ENCODE peak calls at places on chromosomes 12 and 14, in eight cellular contexts. One of them, this sample, is unnamed.

GRCh38 chr14:24261256-24261968 is 1.6 kb downstream of the TGM1 start:
- DNase-seq in natural killer cell: no peak
- DNase-seq in neural progenitor cell: no peak
- DNase-seq in heart right ventricle: no peak
- DNase-seq in coronary artery: no peak
- DNase-seq in astrocyte of the cerebellum: no peak
- DNase-seq in PC-3: no peak
- DNase-seq in GM10248: no peak
- DNase-seq in this sample: no peak

GRCh38 chr14:67449096-67449495 is 37.1 kb upstream of the PLEK2 start:
- DNase-seq in natural killer cell: no peak
- DNase-seq in PC-3: no peak
- DNase-seq in astrocyte of the cerebellum: no peak
- DNase-seq in neural progenitor cell: no peak
- DNase-seq in GM10248: no peak
- DNase-seq in heart right ventricle: no peak
- DNase-seq in coronary artery: no peak
- DNase-seq in this sample: no peak

GRCh38 chr14:23452237-23452636 is 16.8 kb upstream of the MYH7 start:
- DNase-seq in astrocyte of the cerebellum: no peak
- DNase-seq in natural killer cell: no peak
- DNase-seq in neural progenitor cell: no peak
- DNase-seq in GM10248: no peak
- DNase-seq in heart right ventricle: no peak
- DNase-seq in PC-3: no peak
- DNase-seq in coronary artery: no peak
- DNase-seq in this sample: no peak

GRCh38 chr14:60266021-60266937 is 17.3 kb downstream of the PPM1A start:
- DNase-seq in astrocyte of the cerebellum: no peak
- DNase-seq in natural killer cell: no peak
- DNase-seq in coronary artery: no peak
- DNase-seq in neural progenitor cell: peak
- DNase-seq in heart right ventricle: no peak
- DNase-seq in PC-3: peak
- DNase-seq in GM10248: no peak
- DNase-seq in this sample: peak

GRCh38 chr12:94553875-94554274 is 94.2 kb upstream of the CEP83 start:
- DNase-seq in neural progenitor cell: no peak
- DNase-seq in astrocyte of the cerebellum: no peak
- DNase-seq in GM10248: no peak
- DNase-seq in coronary artery: no peak
- DNase-seq in natural killer cell: no peak
- DNase-seq in heart right ventricle: no peak
- DNase-seq in PC-3: no peak
- DNase-seq in this sample: no peak

GRCh38 chr12:87671757-87672156 is 357.4 kb downstream of the C12orf50 start:
- DNase-seq in neural progenitor cell: no peak
- DNase-seq in natural killer cell: no peak
- DNase-seq in PC-3: no peak
- DNase-seq in coronary artery: no peak
- DNase-seq in GM10248: no peak
- DNase-seq in heart right ventricle: no peak
- DNase-seq in astrocyte of the cerebellum: peak
- DNase-seq in this sample: no peak

GRCh38 chr12:41336041-41336552 is 148.0 kb downstream of the PDZRN4 start:
- DNase-seq in natural killer cell: no peak
- DNase-seq in heart right ventricle: no peak
- DNase-seq in PC-3: no peak
- DNase-seq in astrocyte of the cerebellum: no peak
- DNase-seq in neural progenitor cell: no peak
- DNase-seq in GM10248: no peak
- DNase-seq in coronary artery: no peak
- DNase-seq in this sample: no peak

GRCh38 chr12:51906452-51907082 is 737 bp upstream of the ACVRL1 start:
- DNase-seq in natural killer cell: no peak
- DNase-seq in neural progenitor cell: no peak
- DNase-seq in GM10248: no peak
- DNase-seq in astrocyte of the cerebellum: no peak
- DNase-seq in heart right ventricle: no peak
- DNase-seq in coronary artery: peak
- DNase-seq in PC-3: no peak
- DNase-seq in this sample: no peak

GRCh38 chr12:102781117-102781516 is 135.9 kb downstream of the PAH start:
- DNase-seq in natural killer cell: no peak
- DNase-seq in astrocyte of the cerebellum: no peak
- DNase-seq in coronary artery: no peak
- DNase-seq in GM10248: no peak
- DNase-seq in neural progenitor cell: no peak
- DNase-seq in PC-3: no peak
- DNase-seq in heart right ventricle: no peak
- DNase-seq in this sample: no peak

GRCh38 chr12:95413576-95413975 is 60.4 kb upstream of the METAP2 start:
- DNase-seq in astrocyte of the cerebellum: peak
- DNase-seq in heart right ventricle: no peak
- DNase-seq in GM10248: no peak
- DNase-seq in coronary artery: no peak
- DNase-seq in PC-3: no peak
- DNase-seq in neural progenitor cell: no peak
- DNase-seq in natural killer cell: no peak
- DNase-seq in this sample: no peak

GRCh38 chr12:93048646-93049045 is 119.6 kb upstream of the EEA1 start:
- DNase-seq in GM10248: no peak
- DNase-seq in heart right ventricle: no peak
- DNase-seq in coronary artery: no peak
- DNase-seq in natural killer cell: no peak
- DNase-seq in neural progenitor cell: no peak
- DNase-seq in PC-3: no peak
- DNase-seq in astrocyte of the cerebellum: no peak
- DNase-seq in this sample: no peak

GRCh38 chr14:87687338-87687876 is 305.6 kb downstream of the GALC start:
- DNase-seq in neural progenitor cell: no peak
- DNase-seq in GM10248: no peak
- DNase-seq in PC-3: no peak
- DNase-seq in coronary artery: no peak
- DNase-seq in natural killer cell: no peak
- DNase-seq in heart right ventricle: no peak
- DNase-seq in astrocyte of the cerebellum: no peak
- DNase-seq in this sample: no peak

GRCh38 chr12:116708826-116709756 is 28.8 kb downstream of the SPRING1 start:
- DNase-seq in heart right ventricle: no peak
- DNase-seq in neural progenitor cell: peak
- DNase-seq in astrocyte of the cerebellum: no peak
- DNase-seq in PC-3: peak
- DNase-seq in coronary artery: no peak
- DNase-seq in natural killer cell: peak
- DNase-seq in GM10248: peak
- DNase-seq in this sample: peak

GRCh38 chr12:88185988-88186387 is 43.9 kb downstream of the TMTC3 start:
- DNase-seq in neural progenitor cell: no peak
- DNase-seq in natural killer cell: no peak
- DNase-seq in GM10248: peak
- DNase-seq in PC-3: peak
- DNase-seq in astrocyte of the cerebellum: peak
- DNase-seq in heart right ventricle: no peak
- DNase-seq in coronary artery: no peak
- DNase-seq in this sample: no peak

GRCh38 chr14:30521899-30522736 is 36.8 kb upstream of the G2E3 start:
- DNase-seq in natural killer cell: no peak
- DNase-seq in neural progenitor cell: peak
- DNase-seq in astrocyte of the cerebellum: peak
- DNase-seq in heart right ventricle: no peak
- DNase-seq in GM10248: peak
- DNase-seq in coronary artery: no peak
- DNase-seq in PC-3: peak
- DNase-seq in this sample: no peak

GRCh38 chr12:65602579-65603295 is 221.5 kb upstream of the HMGA2 start:
- DNase-seq in astrocyte of the cerebellum: peak
- DNase-seq in natural killer cell: peak
- DNase-seq in heart right ventricle: peak
- DNase-seq in neural progenitor cell: peak
- DNase-seq in coronary artery: peak
- DNase-seq in GM10248: peak
- DNase-seq in PC-3: peak
- DNase-seq in this sample: peak

GRCh38 chr14:60164404-60164716 is 838 bp downstream of the DHRS7 start:
- DNase-seq in PC-3: no peak
- DNase-seq in natural killer cell: no peak
- DNase-seq in GM10248: no peak
- DNase-seq in coronary artery: no peak
- DNase-seq in neural progenitor cell: no peak
- DNase-seq in heart right ventricle: no peak
- DNase-seq in astrocyte of the cerebellum: no peak
- DNase-seq in this sample: no peak

GRCh38 chr14:104554608-104555401 is 24.8 kb upstream of the C14orf180 start:
- DNase-seq in GM10248: no peak
- DNase-seq in PC-3: no peak
- DNase-seq in natural killer cell: no peak
- DNase-seq in neural progenitor cell: no peak
- DNase-seq in astrocyte of the cerebellum: no peak
- DNase-seq in coronary artery: no peak
- DNase-seq in heart right ventricle: peak
- DNase-seq in this sample: no peak

GRCh38 chr12:88188180-88188579 is 46.1 kb downstream of the TMTC3 start:
- DNase-seq in neural progenitor cell: no peak
- DNase-seq in PC-3: peak
- DNase-seq in natural killer cell: no peak
- DNase-seq in GM10248: no peak
- DNase-seq in coronary artery: no peak
- DNase-seq in astrocyte of the cerebellum: no peak
- DNase-seq in heart right ventricle: no peak
- DNase-seq in this sample: no peak

GRCh38 chr12:52207895-52208294 is 16.1 kb upstream of the KRT80 start:
- DNase-seq in neural progenitor cell: no peak
- DNase-seq in astrocyte of the cerebellum: no peak
- DNase-seq in PC-3: peak
- DNase-seq in GM10248: no peak
- DNase-seq in heart right ventricle: peak
- DNase-seq in coronary artery: no peak
- DNase-seq in natural killer cell: no peak
- DNase-seq in this sample: no peak

GRCh38 chr14:101007004-101007614 is 103.6 kb upstream of the RTL1 start:
- DNase-seq in neural progenitor cell: no peak
- DNase-seq in PC-3: no peak
- DNase-seq in GM10248: no peak
- DNase-seq in coronary artery: peak
- DNase-seq in astrocyte of the cerebellum: no peak
- DNase-seq in natural killer cell: no peak
- DNase-seq in heart right ventricle: no peak
- DNase-seq in this sample: no peak
- TF ChIP-seq CTCF in neural progenitor cell: no peak
- TF ChIP-seq CTCF in PC-3: no peak
- TF ChIP-seq CTCF in GM10248: no peak
- TF ChIP-seq CTCF in coronary artery: no peak
- TF ChIP-seq CTCF in astrocyte of the cerebellum: no peak
- TF ChIP-seq CTCF in natural killer cell: no peak
- TF ChIP-seq CTCF in heart right ventricle: no peak
- TF ChIP-seq CTCF in this sample: no peak

GRCh38 chr14:70317091-70317968 is 42.2 kb downstream of the COX16 start:
- DNase-seq in natural killer cell: no peak
- DNase-seq in coronary artery: no peak
- DNase-seq in PC-3: no peak
- DNase-seq in heart right ventricle: no peak
- DNase-seq in neural progenitor cell: peak
- DNase-seq in astrocyte of the cerebellum: no peak
- DNase-seq in GM10248: no peak
- DNase-seq in this sample: no peak

GRCh38 chr14:70315942-70316341 is 43.5 kb downstream of the COX16 start:
- DNase-seq in heart right ventricle: no peak
- DNase-seq in astrocyte of the cerebellum: no peak
- DNase-seq in PC-3: peak
- DNase-seq in GM10248: no peak
- DNase-seq in natural killer cell: no peak
- DNase-seq in coronary artery: no peak
- DNase-seq in neural progenitor cell: no peak
- DNase-seq in this sample: no peak

GRCh38 chr14:70320294-70320693 is 39.2 kb downstream of the COX16 start:
- DNase-seq in neural progenitor cell: no peak
- DNase-seq in heart right ventricle: no peak
- DNase-seq in astrocyte of the cerebellum: no peak
- DNase-seq in GM10248: no peak
- DNase-seq in coronary artery: no peak
- DNase-seq in PC-3: no peak
- DNase-seq in natural killer cell: no peak
- DNase-seq in this sample: no peak

GRCh38 chr14:70318635-70319013 is 40.9 kb downstream of the COX16 start:
- DNase-seq in astrocyte of the cerebellum: no peak
- DNase-seq in coronary artery: no peak
- DNase-seq in PC-3: no peak
- DNase-seq in GM10248: no peak
- DNase-seq in natural killer cell: no peak
- DNase-seq in heart right ventricle: no peak
- DNase-seq in neural progenitor cell: no peak
- DNase-seq in this sample: no peak

DNA sequence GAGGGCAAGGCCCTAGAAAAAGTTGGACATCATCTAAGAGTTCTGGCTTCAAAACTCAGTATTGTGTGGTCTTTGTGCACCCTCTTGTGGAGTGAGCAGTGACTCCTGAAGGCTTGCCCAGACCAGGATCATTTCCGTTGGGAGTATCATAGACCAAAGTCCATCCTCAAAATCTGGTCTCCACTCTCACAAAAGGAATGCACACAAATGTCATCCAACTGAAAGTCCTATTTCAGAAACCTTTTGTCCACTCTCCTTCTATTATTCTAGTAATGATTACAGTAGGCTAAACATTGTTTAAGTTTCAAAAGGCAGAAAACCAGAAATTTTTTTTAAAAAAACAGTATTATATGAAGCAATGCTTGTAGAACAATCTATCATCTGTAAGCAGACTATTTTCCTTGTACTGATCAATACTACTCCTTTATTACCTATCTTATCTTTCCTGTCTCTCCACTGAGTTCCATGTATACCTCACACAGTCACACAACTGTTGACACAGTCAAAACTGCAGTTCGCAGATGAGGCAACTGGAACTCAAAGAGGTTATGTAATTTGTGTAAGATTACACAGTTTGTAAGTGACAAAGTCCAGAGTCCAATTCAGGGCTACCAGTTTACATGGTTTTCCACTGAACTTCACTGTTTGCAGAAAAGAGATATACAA is 41.4 kb downstream of the COX16 start:
- DNase-seq in heart right ventricle: no peak
- DNase-seq in GM10248: peak
- DNase-seq in natural killer cell: no peak
- DNase-seq in astrocyte of the cerebellum: peak
- DNase-seq in PC-3: peak
- DNase-seq in coronary artery: no peak
- DNase-seq in neural progenitor cell: peak
- DNase-seq in this sample: peak
- TF ChIP-seq CTCF in heart right ventricle: peak
- TF ChIP-seq CTCF in GM10248: peak
- TF ChIP-seq CTCF in natural killer cell: no peak
- TF ChIP-seq CTCF in astrocyte of the cerebellum: peak
- TF ChIP-seq CTCF in PC-3: peak
- TF ChIP-seq CTCF in coronary artery: no peak
- TF ChIP-seq CTCF in neural progenitor cell: peak
- TF ChIP-seq CTCF in this sample: peak

GRCh38 chr12:79935021-79935623 is at the start of gene PPP1R12A:
- DNase-seq in heart right ventricle: peak
- DNase-seq in natural killer cell: peak
- DNase-seq in PC-3: peak
- DNase-seq in neural progenitor cell: peak
- DNase-seq in GM10248: peak
- DNase-seq in astrocyte of the cerebellum: peak
- DNase-seq in coronary artery: peak
- DNase-seq in this sample: peak
- TF ChIP-seq CTCF in heart right ventricle: peak
- TF ChIP-seq CTCF in natural killer cell: no peak
- TF ChIP-seq CTCF in PC-3: no peak
- TF ChIP-seq CTCF in neural progenitor cell: peak
- TF ChIP-seq CTCF in GM10248: no peak
- TF ChIP-seq CTCF in astrocyte of the cerebellum: peak
- TF ChIP-seq CTCF in coronary artery: no peak
- TF ChIP-seq CTCF in this sample: no peak

GRCh38 chr14:36646664-36647416 is 14.8 kb upstream of the PAX9 start:
- DNase-seq in GM10248: peak
- DNase-seq in PC-3: no peak
- DNase-seq in natural killer cell: no peak
- DNase-seq in neural progenitor cell: peak
- DNase-seq in coronary artery: no peak
- DNase-seq in astrocyte of the cerebellum: no peak
- DNase-seq in heart right ventricle: no peak
- DNase-seq in this sample: peak
- TF ChIP-seq CTCF in GM10248: no peak
- TF ChIP-seq CTCF in PC-3: no peak
- TF ChIP-seq CTCF in natural killer cell: no peak
- TF ChIP-seq CTCF in neural progenitor cell: peak
- TF ChIP-seq CTCF in coronary artery: no peak
- TF ChIP-seq CTCF in astrocyte of the cerebellum: peak
- TF ChIP-seq CTCF in heart right ventricle: no peak
- TF ChIP-seq CTCF in this sample: peak

This sample was measured in endothelial cell.